ENCODE peak calls at places on chromosomes 11 and 22, in nine cellular contexts. H is AML-193, N is caudate nucleus, F is left cardiac atrium, M is T1000, I is HFFc6, Y is thoracic aorta, V is T-helper 9 cell, W is anterior cingulate cortex. O is an unnamed sample.

GRCh38 chr11:133898031-133898769 is 52.9 kb upstream of the SPATA19 start:
- DNase-seq in W (no peak), Y (no peak), V (no peak), F (no peak), N (no peak), H (no peak), I (no peak), M (no peak), O (no peak)

GRCh38 chr11:34029176-34029575 is 22.4 kb upstream of the CAPRIN1 start:
- DNase-seq in N (no peak), Y (no peak), M (no peak), H (no peak), I (no peak), W (no peak), F (no peak), V (no peak), O (no peak)

GRCh38 chr22:39530692-39531331 is 1.7 kb downstream of the RPS19BP1 start:
- DNase-seq in H (peak; percentile 50), V (no peak), F (no peak), Y (no peak), W (no peak), N (no peak), I (no peak), M (no peak), O (no peak)

GRCh38 chr22:26972281-26972680 is 314.9 kb downstream of the MIAT start:
- DNase-seq in W (no peak), I (no peak), H (no peak), Y (no peak), M (no peak), F (no peak), V (no peak), N (no peak), O (peak; percentile 4)

GRCh38 chr11:596374-596773 is 19.4 kb downstream of the IRF7 start:
- DNase-seq in F (no peak), I (no peak), W (no peak), N (no peak), M (no peak), V (no peak), H (no peak), Y (no peak), O (no peak)

GRCh38 chr11:10305262-10305963 is 540 bp downstream of the ADM start:
- DNase-seq in F (peak; percentile 44), M (peak; percentile 96), W (no peak), I (no peak), H (no peak), Y (no peak), V (no peak), N (no peak), O (no peak)

GRCh38 chr11:103812680-103813079 is 223.8 kb upstream of the DDI1 start:
- DNase-seq in V (no peak), H (no peak), N (no peak), I (no peak), Y (no peak), F (no peak), M (no peak), W (no peak), O (no peak)

GRCh38 chr22:36155702-36156101 is 4.9 kb downstream of the APOL3 start:
- DNase-seq in N (no peak), W (no peak), V (no peak), H (no peak), I (no peak), F (peak; percentile 75), Y (no peak), M (no peak), O (no peak)

GRCh38 chr11:125272092-125272491 is 107.5 kb downstream of the PKNOX2 start:
- DNase-seq in F (no peak), Y (no peak), I (no peak), W (no peak), H (no peak), N (no peak), V (no peak), M (no peak), O (peak; percentile 37)

O was measured in HS-5.